ENCODE peak calls at places on chromosomes 16 and 17, in four cellular contexts. One of them, this sample, is unnamed.

GRCh38 chr17:31754239-31754945 is 104.7 kb downstream of the COPRS start:
- DNase-seq in T follicular helper cell: no peak
- DNase-seq in activated T-cell treated with anti-CD3 and anti-CD28 coated beads for 24 hours: no peak
- DNase-seq in stimulated activated CD4-positive, alpha-beta T cell treated with anti-CD3 and anti-CD28 coated beads, Interleukin-4, amount 100 ng/mL, for 4 hours: no peak
- DNase-seq in this sample: no peak

GRCh38 chr16:73711441-73712080 is 585.1 kb upstream of the PSMD7 start:
- DNase-seq in T follicular helper cell: no peak
- DNase-seq in activated T-cell treated with anti-CD3 and anti-CD28 coated beads for 24 hours: no peak
- DNase-seq in stimulated activated CD4-positive, alpha-beta T cell treated with anti-CD3 and anti-CD28 coated beads, Interleukin-4, amount 100 ng/mL, for 4 hours: no peak
- DNase-seq in this sample: no peak

GRCh38 chr17:79125503-79125902 is 50.9 kb downstream of the ENGASE start:
- DNase-seq in stimulated activated CD4-positive, alpha-beta T cell treated with anti-CD3 and anti-CD28 coated beads, Interleukin-4, amount 100 ng/mL, for 4 hours: no peak
- DNase-seq in T follicular helper cell: no peak
- DNase-seq in activated T-cell treated with anti-CD3 and anti-CD28 coated beads for 24 hours: no peak
- DNase-seq in this sample: no peak

GRCh38 chr17:55264640-55265298 is at the start of gene HLF:
- DNase-seq in stimulated activated CD4-positive, alpha-beta T cell treated with anti-CD3 and anti-CD28 coated beads, Interleukin-4, amount 100 ng/mL, for 4 hours: peak; percentile 79
- DNase-seq in T follicular helper cell: peak; percentile 58
- DNase-seq in activated T-cell treated with anti-CD3 and anti-CD28 coated beads for 24 hours: peak; percentile 63
- DNase-seq in this sample: peak; percentile 70

GRCh38 chr17:58172369-58173071 is 5.7 kb downstream of the OR4D2 start:
- DNase-seq in T follicular helper cell: peak; percentile 28
- DNase-seq in stimulated activated CD4-positive, alpha-beta T cell treated with anti-CD3 and anti-CD28 coated beads, Interleukin-4, amount 100 ng/mL, for 4 hours: no peak
- DNase-seq in activated T-cell treated with anti-CD3 and anti-CD28 coated beads for 24 hours: peak; percentile 32
- DNase-seq in this sample: peak; percentile 36

GRCh38 chr17:57424777-57425188 is 168.5 kb downstream of the MSI2 start:
- DNase-seq in activated T-cell treated with anti-CD3 and anti-CD28 coated beads for 24 hours: no peak
- DNase-seq in T follicular helper cell: no peak
- DNase-seq in stimulated activated CD4-positive, alpha-beta T cell treated with anti-CD3 and anti-CD28 coated beads, Interleukin-4, amount 100 ng/mL, for 4 hours: no peak
- DNase-seq in this sample: no peak

GRCh38 chr17:15263680-15264079 is 1.4 kb downstream of the PMP22 start:
- DNase-seq in activated T-cell treated with anti-CD3 and anti-CD28 coated beads for 24 hours: no peak
- DNase-seq in T follicular helper cell: no peak
- DNase-seq in stimulated activated CD4-positive, alpha-beta T cell treated with anti-CD3 and anti-CD28 coated beads, Interleukin-4, amount 100 ng/mL, for 4 hours: no peak
- DNase-seq in this sample: no peak

GRCh38 chr16:27441276-27441675 is 39.3 kb downstream of the IL21R start:
- DNase-seq in activated T-cell treated with anti-CD3 and anti-CD28 coated beads for 24 hours: no peak
- DNase-seq in stimulated activated CD4-positive, alpha-beta T cell treated with anti-CD3 and anti-CD28 coated beads, Interleukin-4, amount 100 ng/mL, for 4 hours: no peak
- DNase-seq in T follicular helper cell: no peak
- DNase-seq in this sample: no peak

GRCh38 chr16:53176434-53176833 is 121.6 kb downstream of the CHD9 start:
- DNase-seq in stimulated activated CD4-positive, alpha-beta T cell treated with anti-CD3 and anti-CD28 coated beads, Interleukin-4, amount 100 ng/mL, for 4 hours: no peak
- DNase-seq in T follicular helper cell: no peak
- DNase-seq in activated T-cell treated with anti-CD3 and anti-CD28 coated beads for 24 hours: no peak
- DNase-seq in this sample: no peak

GRCh38 chr17:9298776-9299295 is 276.8 kb downstream of the STX8 start:
- DNase-seq in T follicular helper cell: no peak
- DNase-seq in activated T-cell treated with anti-CD3 and anti-CD28 coated beads for 24 hours: no peak
- DNase-seq in stimulated activated CD4-positive, alpha-beta T cell treated with anti-CD3 and anti-CD28 coated beads, Interleukin-4, amount 100 ng/mL, for 4 hours: no peak
- DNase-seq in this sample: no peak

GRCh38 chr17:77445030-77445907 is 304.5 kb downstream of the SEC14L1 start:
- DNase-seq in T follicular helper cell: peak; percentile 81
- DNase-seq in stimulated activated CD4-positive, alpha-beta T cell treated with anti-CD3 and anti-CD28 coated beads, Interleukin-4, amount 100 ng/mL, for 4 hours: peak; percentile 68
- DNase-seq in activated T-cell treated with anti-CD3 and anti-CD28 coated beads for 24 hours: peak; percentile 77
- DNase-seq in this sample: peak; percentile 85

GRCh38 chr17:36657763-36658490 is 56.5 kb downstream of the MRM1 start:
- DNase-seq in activated T-cell treated with anti-CD3 and anti-CD28 coated beads for 24 hours: no peak
- DNase-seq in stimulated activated CD4-positive, alpha-beta T cell treated with anti-CD3 and anti-CD28 coated beads, Interleukin-4, amount 100 ng/mL, for 4 hours: no peak
- DNase-seq in T follicular helper cell: no peak
- DNase-seq in this sample: no peak

This sample was measured in activated T-helper 2 cell treated with anti-CD3 and anti-CD28 coated beads, Interferon-gamma antibody, Interleukin-2, Interleukin-4, amounts not matched to agents 10 μg/mL and 5 μg/mL and 100 μg/mL, durations not matched to agents 14 hours and 24 hours and 36 hours.